ENCODE peak calls at places on chromosomes 7 and 10, in four cellular contexts. J is transverse colon, D is SK-N-SH, I is ovary. Z is an unnamed sample.

GRCh38 chr7:99392659-99393362 is 15.6 kb downstream of the PDAP1 start:
- DNase-seq in I (peak; percentile 81), D (peak; percentile 95), J (peak; percentile 91), Z (peak; percentile 80)

GRCh38 chr7:118195837-118196474 is 12.0 kb downstream of the LSM8 start:
- DNase-seq in J (peak; percentile 51), D (peak; percentile 54), I (no peak), Z (no peak)

GRCh38 chr10:104045151-104046089 is 40.3 kb downstream of the COL17A1 start:
- DNase-seq in J (no peak), I (peak; percentile 39), D (peak; percentile 74), Z (peak; percentile 45)

GRCh38 chr10:67666416-67667043 is 29.5 kb downstream of the CTNNA3 start:
- DNase-seq in D (peak; percentile 26), I (no peak), J (no peak), Z (no peak)

GRCh38 chr10:91772869-91773268 is 25.4 kb upstream of the TNKS2 start:
- DNase-seq in D (no peak), I (no peak), J (no peak), Z (no peak)

GRCh38 chr10:45553613-45554012 is 119.0 kb downstream of the ZFAND4 start:
- DNase-seq in D (no peak), J (no peak), I (no peak), Z (no peak)

GRCh38 chr7:134826105-134826504 is 46.7 kb downstream of the CALD1 start:
- DNase-seq in J (no peak), D (no peak), I (no peak), Z (no peak)

GRCh38 chr10:43360086-43360485 is 11.3 kb upstream of the FXYD4 start:
- DNase-seq in J (no peak), I (no peak), D (no peak), Z (no peak)

GRCh38 chr7:100568936-100569844 is 4.5 kb downstream of the SAP25 start:
- DNase-seq in D (peak; percentile 79), J (peak; percentile 74), I (peak; percentile 75), Z (peak; percentile 87)

GRCh38 chr10:114400091-114400490 is 4.2 kb downstream of the AFAP1L2 start:
- DNase-seq in I (no peak), D (no peak), J (no peak), Z (no peak)

GRCh38 chr7:157718303-157719007 is 381.7 kb downstream of the DNAJB6 start:
- DNase-seq in D (no peak), I (no peak), J (no peak), Z (peak; percentile 19)

GRCh38 chr10:119693262-119693957 is 32.4 kb upstream of the INPP5F start:
- DNase-seq in D (no peak), J (no peak), I (no peak), Z (no peak)

GRCh38 chr7:50303082-50303893 is 1.2 kb upstream of the IKZF1 start:
- DNase-seq in I (no peak), D (peak; percentile 19), J (no peak), Z (no peak)

GRCh38 chr10:124349993-124350280 is 68.8 kb downstream of the OAT start:
- DNase-seq in I (no peak), D (no peak), J (no peak), Z (no peak)

GRCh38 chr7:121960678-121961461 is 87.9 kb downstream of the PTPRZ1 start:
- DNase-seq in D (no peak), J (no peak), I (no peak), Z (no peak)

GRCh38 chr10:85641479-85641967 is 725.1 kb downstream of the GRID1 start:
- DNase-seq in D (no peak), I (no peak), J (no peak), Z (peak; percentile 27)

GRCh38 chr10:87547734-87548311 is 43.1 kb downstream of the MINPP1 start:
- DNase-seq in J (no peak), D (no peak), I (no peak), Z (no peak)

GRCh38 chr7:78530351-78530750 is 731.8 kb downstream of the PHTF2 start:
- DNase-seq in D (no peak), J (no peak), I (no peak), Z (no peak)

GRCh38 chr7:103983201-103983977 is 6.1 kb downstream of the RELN start:
- DNase-seq in J (no peak), D (no peak), I (no peak), Z (no peak)

GRCh38 chr10:82211331-82211730 is 336.3 kb downstream of the NRG3 start:
- DNase-seq in J (no peak), D (no peak), I (no peak), Z (no peak)

GRCh38 chr7:123410273-123410928 is 124.0 kb downstream of the IQUB start:
- DNase-seq in I (peak; percentile 39), D (no peak), J (no peak), Z (no peak)

GRCh38 chr7:137932881-137933269 is 69.0 kb downstream of the CREB3L2 start:
- DNase-seq in I (no peak), D (peak; percentile 32), J (no peak), Z (no peak)

GRCh38 chr7:151699147-151699546 is 177.8 kb downstream of the PRKAG2 start:
- DNase-seq in D (no peak), J (no peak), I (no peak), Z (no peak)

GRCh38 chr7:157751951-157752673 is 415.3 kb downstream of the DNAJB6 start:
- DNase-seq in J (no peak), I (no peak), D (peak; percentile 80), Z (no peak)

GRCh38 chr7:112023282-112023681 is 182.9 kb downstream of the DOCK4 start:
- DNase-seq in J (no peak), D (no peak), I (no peak), Z (no peak)

GRCh38 chr7:117405519-117405918 is 21.8 kb downstream of the ASZ1 start:
- DNase-seq in D (no peak), I (no peak), J (no peak), Z (no peak)

GRCh38 chr7:84744388-84744787 is 442.5 kb downstream of the SEMA3D start:
- DNase-seq in I (no peak), J (no peak), D (no peak), Z (no peak)

GRCh38 chr7:158495780-158496179 is 91.8 kb downstream of the PTPRN2 start:
- DNase-seq in J (peak; percentile 35), I (no peak), D (peak; percentile 98), Z (no peak)

DNA sequence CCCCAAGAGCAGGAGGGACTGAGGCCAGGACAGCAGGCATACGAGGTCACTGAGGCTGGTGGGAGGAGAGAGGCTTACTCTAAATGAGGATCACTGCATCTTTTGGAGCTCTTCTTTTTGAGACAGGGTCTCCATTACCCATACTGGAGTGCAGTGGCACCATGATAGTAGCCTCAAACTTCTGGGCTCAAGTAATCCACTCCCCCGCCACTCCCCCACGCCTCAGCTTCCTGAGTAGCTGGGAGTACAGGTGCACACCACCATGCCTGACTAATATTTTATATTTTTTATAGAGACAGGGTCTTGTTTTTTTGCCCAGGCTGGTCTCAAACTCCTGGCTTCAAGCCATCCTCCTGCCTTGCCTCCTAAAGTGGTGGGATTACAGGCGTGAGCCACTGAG is 25.8 kb downstream of the OGDH start:
- DNase-seq in I (no peak), D (no peak), J (no peak), Z (no peak)
- H3K4me1 ChIP-seq in I (peaks cover 10% of the 10 kb centered on the region), D (peaks cover 6% of the 10 kb centered on the region), J (peaks cover 64% of the 10 kb centered on the region), Z (peaks cover 77% of the 10 kb centered on the region)

GRCh38 chr10:1107679-1108078 is 51.5 kb downstream of the WDR37 start:
- DNase-seq in J (peak; percentile 53), D (no peak), I (no peak), Z (no peak)

GRCh38 chr10:1114355-1115261 is 58.4 kb downstream of the WDR37 start:
- DNase-seq in D (no peak), I (no peak), J (no peak), Z (no peak)

GRCh38 chr10:1109795-1110673 is 53.8 kb downstream of the WDR37 start:
- DNase-seq in I (peak; percentile 50), J (peak; percentile 83), D (peak; percentile 88), Z (no peak)

GRCh38 chr10:1107004-1107403 is 50.8 kb downstream of the WDR37 start:
- DNase-seq in D (no peak), J (no peak), I (no peak), Z (no peak)

GRCh38 chr10:1110674-1111119 is 54.5 kb downstream of the WDR37 start:
- DNase-seq in D (no peak), J (no peak), I (no peak), Z (no peak)
- TF ChIP-seq EP300 in D (no peak), J (no peak), I (no peak), Z (no peak)

GRCh38 chr10:132006966-132007365 is 25.2 kb upstream of the BNIP3 start:
- DNase-seq in D (no peak), J (no peak), I (no peak), Z (no peak)
- H3K4me1 ChIP-seq in D (no peaks in the 10 kb centered on the region), J (no peaks in the 10 kb centered on the region), I (peaks cover under 1% of the 10 kb centered on the region), Z (no peaks in the 10 kb centered on the region)

DNA sequence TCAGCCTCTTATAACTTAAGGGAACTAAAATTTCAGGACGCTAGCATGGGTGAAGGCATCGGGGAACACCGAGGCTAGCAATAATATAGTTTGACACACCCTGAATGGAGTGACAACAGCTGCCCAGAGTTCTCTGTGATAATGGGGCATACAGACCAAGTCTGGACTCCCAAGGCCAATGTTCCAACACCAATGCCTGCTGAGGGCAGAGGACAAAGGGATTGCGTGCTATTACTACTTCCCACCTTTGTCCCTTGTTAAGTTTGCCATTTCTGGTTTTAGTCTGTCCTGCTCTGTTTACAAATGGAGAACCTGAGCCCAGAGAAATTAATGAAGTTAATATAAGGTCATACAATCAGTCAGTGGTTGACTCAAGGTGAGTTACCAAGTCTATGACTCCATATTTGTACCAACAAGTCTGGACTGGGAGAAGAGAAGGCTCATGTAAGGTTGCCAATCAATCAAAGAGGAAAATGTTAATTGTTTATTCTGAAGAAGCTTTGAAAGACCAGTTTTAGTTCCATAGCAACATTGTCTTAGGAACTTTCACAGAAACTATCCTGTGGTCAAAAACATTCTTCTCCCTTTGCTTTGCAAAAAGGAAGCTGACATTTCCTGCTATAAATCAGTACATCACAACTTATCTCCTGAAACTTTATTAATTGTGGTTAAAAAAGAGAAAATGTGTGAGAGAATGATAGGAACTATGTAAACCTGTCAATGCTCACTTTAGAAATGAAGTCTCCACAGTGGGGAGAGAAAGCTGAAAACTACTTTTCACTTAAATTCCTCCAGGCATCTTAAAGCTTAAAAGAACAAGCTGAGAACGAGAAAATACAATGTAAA is 74.5 kb downstream of the CCDC6 start:
- DNase-seq in D (no peak), I (no peak), J (no peak), Z (no peak)
- TF ChIP-seq EP300 in D (no peak), I (no peak), J (no peak), Z (no peak)